ENCODE peak calls at places on chromosome 2, in eight cellular contexts. R, J, D, Z, P, A, K and I are unnamed samples.
A peak's percentile ranks its signal among the peaks of the same experiment; 100 is the strongest.

GRCh38 chr2:128591841-128592822 is 273.5 kb upstream of the HS6ST1 start:
- DNase-seq in R (peak; percentile 16), P (no peak), J (no peak), K (no peak), Z (no peak), D (no peak), A (no peak), I (peak; percentile 49)

GRCh38 chr2:173054466-173054865 is 21.2 kb upstream of the MAP3K20 start:
- DNase-seq in Z (no peak), J (no peak), A (no peak), K (no peak), R (no peak), P (no peak), D (no peak), I (no peak)

GRCh38 chr2:86064006-86064405 is 41.7 kb downstream of the POLR1A start:
- DNase-seq in D (peak; percentile 52), R (no peak), Z (no peak), A (no peak), K (no peak), P (no peak), J (peak; percentile 12), I (no peak)

GRCh38 chr2:238139141-238139840 is 823 bp downstream of the KLHL30 start:
- DNase-seq in D (no peak), J (no peak), R (peak; percentile 61), Z (no peak), K (no peak), A (no peak), P (no peak), I (no peak)

GRCh38 chr2:205477016-205477705 is 205.1 kb upstream of the NRP2 start:
- DNase-seq in K (no peak), R (no peak), A (no peak), D (no peak), P (no peak), J (no peak), Z (no peak), I (no peak)

GRCh38 chr2:159873136-159873728 is 75.2 kb upstream of the CD302 start:
- DNase-seq in R (no peak), D (no peak), P (no peak), Z (no peak), J (no peak), K (no peak), A (no peak), I (no peak)

GRCh38 chr2:179861027-179861776 is at the start of gene ZNF385B:
- DNase-seq in P (peak; percentile 16), A (peak; percentile 15), R (peak; percentile 69), D (peak; percentile 50), J (peak; percentile 15), Z (peak; percentile 21), K (no peak), I (peak; percentile 71)

GRCh38 chr2:7145707-7146106 is 228.5 kb downstream of the RNF144A start:
- DNase-seq in J (no peak), P (no peak), R (no peak), D (no peak), K (no peak), A (no peak), Z (no peak), I (peak; percentile 57)

GRCh38 chr2:164439885-164440284 is 181.4 kb downstream of the GRB14 start:
- DNase-seq in R (no peak), A (no peak), D (no peak), K (no peak), J (no peak), Z (no peak), P (no peak), I (no peak)

GRCh38 chr2:164439235-164439634 is 182.0 kb downstream of the GRB14 start:
- DNase-seq in Z (no peak), K (no peak), R (no peak), A (no peak), P (no peak), J (no peak), D (no peak), I (no peak)

DNA sequence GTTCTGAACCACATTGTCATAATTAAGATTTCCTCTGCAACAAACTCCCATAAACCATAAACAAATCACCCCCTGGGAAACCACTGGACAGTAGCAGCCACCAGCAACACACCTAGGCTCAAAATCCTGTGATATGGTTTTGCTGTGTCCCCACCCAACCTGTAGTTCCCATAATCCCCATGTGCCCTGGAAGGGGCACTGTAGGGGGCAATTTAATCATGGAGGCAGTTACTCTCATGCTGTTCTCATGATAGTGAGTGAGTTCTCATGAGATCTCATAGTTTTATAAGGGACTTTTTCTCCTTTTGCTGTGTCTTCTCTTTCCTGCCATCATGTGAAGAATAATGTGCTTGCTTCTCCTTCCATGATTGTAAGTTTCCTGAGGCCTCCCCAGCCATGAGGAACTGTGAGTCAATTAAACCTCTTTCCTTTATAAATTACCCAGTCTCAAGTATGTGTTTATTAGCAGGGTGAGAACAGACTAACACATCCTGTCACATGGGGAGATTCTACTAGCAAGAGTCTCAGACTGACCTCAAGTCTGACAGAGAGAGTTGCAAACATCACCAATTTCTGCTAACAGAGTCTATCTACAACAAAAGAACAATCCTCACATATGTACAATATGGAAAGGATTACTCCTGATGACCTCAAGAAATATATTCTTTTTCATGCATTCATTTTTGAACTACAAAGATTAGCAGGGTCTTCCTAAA is 182.6 kb downstream of the GRB14 start:
- DNase-seq in D (no peak), A (no peak), Z (no peak), P (no peak), K (no peak), J (no peak), R (no peak), I (no peak)
- TF ChIP-seq CTCF in D (no peak), A (no peak), Z (no peak), P (no peak), K (no peak), J (no peak), R (no peak), I (no peak)

GRCh38 chr2:219059725-219060682 is 717 bp downstream of the IHH start:
- DNase-seq in R (no peak), Z (no peak), D (peak; percentile 20), P (no peak), A (no peak), K (no peak), J (no peak), I (peak; percentile 89)

GRCh38 chr2:219058541-219059374 is 2.0 kb downstream of the IHH start:
- DNase-seq in P (no peak), Z (peak; percentile 29), R (peak; percentile 37), J (no peak), K (peak; percentile 29), D (peak; percentile 29), A (peak; percentile 62), I (peak; percentile 95)

GRCh38 chr2:219057709-219058540 is 2.8 kb downstream of the IHH start:
- DNase-seq in Z (peak; percentile 75), A (peak; percentile 80), R (peak; percentile 84), D (peak; percentile 89), P (peak; percentile 69), K (peak; percentile 66), J (peak; percentile 63), I (peak; percentile 98)

GRCh38 chr2:219059375-219059724 is 1.4 kb downstream of the IHH start:
- DNase-seq in K (no peak), A (no peak), Z (no peak), R (no peak), D (peak; percentile 19), J (no peak), P (no peak), I (no peak)

DNA sequence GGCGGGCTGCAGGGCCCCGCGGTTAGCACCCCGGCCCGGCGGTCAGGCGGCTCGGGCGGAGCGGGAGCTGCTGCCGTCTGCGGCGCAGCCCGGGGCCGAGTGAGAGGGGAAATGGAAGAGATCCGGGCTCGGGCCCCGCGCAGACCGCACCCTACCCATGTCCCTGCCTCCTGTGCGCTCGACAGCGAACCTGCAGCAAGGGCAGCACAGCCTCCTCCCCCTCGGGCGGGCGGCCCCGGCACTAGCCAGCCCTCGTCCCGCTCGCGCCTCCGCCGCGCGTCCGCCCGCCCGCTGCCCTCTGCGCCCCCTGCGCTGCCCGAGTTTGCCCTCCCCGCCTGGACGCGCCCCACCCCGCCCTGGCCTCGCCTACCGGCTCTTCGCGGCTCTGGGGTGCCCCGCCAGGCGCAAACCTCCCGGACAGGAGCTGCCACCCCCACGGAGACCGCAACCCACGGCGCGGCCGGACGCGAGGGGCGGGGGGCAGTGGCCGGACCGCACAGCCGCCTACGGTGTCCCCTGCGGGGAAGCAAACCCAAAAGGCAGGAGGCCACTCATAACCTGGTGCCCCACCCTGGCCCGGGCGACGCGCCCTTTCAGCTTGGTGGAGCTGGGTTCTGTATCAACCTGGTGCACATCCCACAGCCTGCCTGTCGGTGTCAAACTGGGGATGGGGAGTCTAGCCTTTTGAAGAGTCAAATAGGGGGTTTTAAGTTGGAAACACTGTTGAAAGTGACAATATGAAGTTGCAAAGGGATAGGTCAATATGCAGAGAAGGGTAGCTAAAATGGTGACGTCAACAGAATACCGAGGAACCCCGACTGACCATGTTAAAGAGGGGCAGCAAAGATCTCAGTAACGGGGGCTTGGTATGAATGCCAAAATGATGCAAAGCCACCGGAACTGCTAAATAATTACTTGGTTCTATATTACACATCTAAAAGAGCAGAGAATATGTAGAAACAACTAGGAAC is at the start of gene IHH:
- DNase-seq in D (peak; percentile 35), A (no peak), K (no peak), J (no peak), P (no peak), R (peak; percentile 17), Z (no peak), I (peak; percentile 89)
- H3K4me3 ChIP-seq in D (no peak within 1 kb of the TSS), A (peak within 1 kb of the TSS; percentile 28), K (peak within 1 kb of the TSS; percentile 21), J (no peak within 1 kb of the TSS), P (no peak within 1 kb of the TSS), R (peak within 1 kb of the TSS; percentile 3), Z (no peak within 1 kb of the TSS), I (no peak within 1 kb of the TSS)

GRCh38 chr2:114201781-114202180 is 240.7 kb upstream of the DPP10 start:
- DNase-seq in P (no peak), A (no peak), J (no peak), K (no peak), Z (no peak), D (no peak), R (no peak), I (no peak)
- TF ChIP-seq CTCF in P (no peak), A (no peak), J (no peak), K (no peak), Z (no peak), D (no peak), R (no peak), I (no peak)

GRCh38 chr2:88127888-88128653 is at the start of gene FABP1:
- DNase-seq in J (no peak), D (no peak), Z (no peak), K (no peak), P (no peak), R (no peak), A (no peak), I (no peak)

GRCh38 chr2:88125344-88125923 is 2.4 kb downstream of the FABP1 start:
- DNase-seq in A (no peak), J (no peak), Z (no peak), P (no peak), R (no peak), D (no peak), K (no peak), I (no peak)

GRCh38 chr2:88127638-88127887 is 299 bp downstream of the FABP1 start:
- DNase-seq in D (no peak), R (no peak), A (no peak), K (no peak), P (no peak), J (no peak), Z (no peak), I (no peak)

GRCh38 chr2:88125924-88126771 is 1.7 kb downstream of the FABP1 start:
- DNase-seq in D (no peak), P (no peak), J (no peak), Z (no peak), R (no peak), A (no peak), K (no peak), I (no peak)

DNA sequence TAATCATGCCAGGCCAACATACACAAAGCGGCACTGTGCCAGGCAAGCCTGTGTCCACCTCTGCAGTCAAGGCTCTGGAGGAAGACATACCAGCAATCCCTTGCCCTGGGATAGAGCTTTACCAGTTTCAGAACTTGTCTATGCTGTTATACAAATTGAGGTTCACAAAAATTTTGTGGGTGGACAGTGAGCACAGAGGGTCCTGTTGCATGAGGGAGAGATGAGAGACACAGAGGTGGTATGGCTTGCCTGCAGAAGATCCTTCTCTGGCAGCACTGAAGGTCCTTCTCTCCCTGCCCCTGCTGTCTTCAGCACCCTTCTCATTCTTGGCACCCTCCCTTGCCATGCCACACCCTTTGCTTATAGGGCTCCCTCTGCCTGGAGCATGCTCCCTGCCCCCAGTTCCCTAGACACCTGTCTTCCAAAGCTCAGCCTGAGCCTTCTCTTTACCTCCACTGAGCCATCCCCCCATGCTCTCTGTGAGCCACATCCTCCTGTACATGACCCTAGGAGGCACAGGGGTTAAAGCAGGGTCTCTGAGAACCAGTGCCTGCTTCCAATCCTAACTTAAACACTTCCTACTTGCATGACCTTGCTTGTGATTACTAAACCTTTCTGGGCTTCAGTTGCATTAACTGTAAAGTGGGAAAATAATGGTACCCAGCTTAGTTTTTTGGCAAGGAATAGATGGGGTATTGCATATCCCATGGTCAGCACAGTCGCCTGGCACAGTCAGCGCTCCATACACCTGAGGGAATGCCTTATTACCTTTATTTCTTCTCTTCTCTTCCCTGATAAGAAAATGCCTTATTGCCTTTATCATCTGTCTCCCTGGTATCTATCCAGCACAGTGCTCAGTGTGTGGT is 857 bp downstream of the FABP1 start:
- DNase-seq in Z (no peak), P (no peak), J (no peak), A (no peak), D (no peak), R (no peak), K (no peak), I (no peak)
- H3K4me3 ChIP-seq in Z (no peak overlapping the region), P (no peak overlapping the region), J (no peak overlapping the region), A (no peak overlapping the region), D (no peak overlapping the region), R (no peak overlapping the region), K (no peak overlapping the region), I (no peak overlapping the region)